ENCODE peak calls at places on chromosomes 16 and 17, in six cellular contexts. L is transverse colon, G is H1, B is GM23338, N is HCT116, E is GM12878. M is an unnamed sample. For H3K27me3, the result is how much of the 10 kb centered on the place peaks cover.

GRCh38 chr16:58500329-58501241 is 642 bp downstream of the NDRG4 start:
- DNase-seq in E (no peak), N (no peak), G (no peak), L (no peak), B (peak), M (no peak)

GRCh38 chr16:57976331-57976796 is 5.4 kb upstream of the CNGB1 start:
- DNase-seq in L (no peak), G (no peak), E (no peak), B (no peak), N (no peak), M (no peak)

GRCh38 chr17:15955793-15956541 is 11.0 kb downstream of the ADORA2B start:
- DNase-seq in E (no peak), G (no peak), N (no peak), B (peak), L (no peak), M (no peak)

GRCh38 chr16:79653337-79654000 is 52.9 kb upstream of the MAF start:
- DNase-seq in N (no peak), E (no peak), L (no peak), B (no peak), G (no peak), M (no peak)

GRCh38 chr17:63222655-63223054 is 223.5 kb downstream of the CYB561 start:
- DNase-seq in L (no peak), G (no peak), E (no peak), N (peak), B (peak), M (no peak)

GRCh38 chr16:85412911-85413520 is 200.1 kb upstream of the GSE1 start:
- DNase-seq in E (no peak), G (no peak), B (no peak), N (no peak), L (no peak), M (no peak)

GRCh38 chr17:39576187-39576586 is 31.5 kb downstream of the NEUROD2 start:
- DNase-seq in N (peak), G (no peak), E (no peak), B (peak), L (no peak), M (no peak)

GRCh38 chr17:62188713-62189112 is 123.6 kb upstream of the MED13 start:
- DNase-seq in G (no peak), E (no peak), L (peak), N (no peak), B (no peak), M (no peak)

GRCh38 chr16:57394444-57394843 is 10.1 kb upstream of the CCL17 start:
- DNase-seq in G (no peak), E (no peak), N (no peak), L (peak), B (no peak), M (peak)

GRCh38 chr16:85926370-85926769 is 27.4 kb downstream of the IRF8 start:
- DNase-seq in L (no peak), N (no peak), G (no peak), B (peak), E (no peak), M (no peak)

GRCh38 chr17:75703191-75703590 is 18.1 kb upstream of the ITGB4 start:
- DNase-seq in B (no peak), E (no peak), L (no peak), G (no peak), N (no peak), M (no peak)

GRCh38 chr16:2470603-2471015 is 488 bp upstream of the NTN3 start:
- DNase-seq in E (no peak), L (no peak), B (peak), N (no peak), G (no peak), M (no peak)

GRCh38 chr17:3888343-3889171 is 4.3 kb downstream of the CAMKK1 start:
- DNase-seq in B (peak), E (no peak), L (peak), G (no peak), N (peak), M (peak)
- TF ChIP-seq POLR2AphosphoS5 in B (peak), E (no peak), L (peak), G (peak), N (peak), M (peak)

GRCh38 chr16:21946889-21947635 is 6.1 kb upstream of the UQCRC2 start:
- DNase-seq in B (no peak), G (no peak), E (no peak), N (no peak), L (no peak), M (no peak)
- H3K27me3 ChIP-seq in B (under half), G (under half), E (under half), N (under half), L (under half), M (under half)

GRCh38 chr16:54366943-54367342 is 80.4 kb upstream of the IRX3 start:
- DNase-seq in B (no peak), N (no peak), L (no peak), G (no peak), E (no peak), M (no peak)
- TF ChIP-seq POLR2AphosphoS5 in B (no peak), N (no peak), L (no peak), G (no peak), E (no peak), M (no peak)

GRCh38 chr17:58148609-58149008 is 425 bp downstream of the OR4D1 start:
- DNase-seq in E (no peak), B (no peak), G (no peak), N (no peak), L (no peak), M (no peak)
- H3K27me3 ChIP-seq in E (under half), B (under half), G (under half), N (half or more), L (under half), M (under half)

DNA sequence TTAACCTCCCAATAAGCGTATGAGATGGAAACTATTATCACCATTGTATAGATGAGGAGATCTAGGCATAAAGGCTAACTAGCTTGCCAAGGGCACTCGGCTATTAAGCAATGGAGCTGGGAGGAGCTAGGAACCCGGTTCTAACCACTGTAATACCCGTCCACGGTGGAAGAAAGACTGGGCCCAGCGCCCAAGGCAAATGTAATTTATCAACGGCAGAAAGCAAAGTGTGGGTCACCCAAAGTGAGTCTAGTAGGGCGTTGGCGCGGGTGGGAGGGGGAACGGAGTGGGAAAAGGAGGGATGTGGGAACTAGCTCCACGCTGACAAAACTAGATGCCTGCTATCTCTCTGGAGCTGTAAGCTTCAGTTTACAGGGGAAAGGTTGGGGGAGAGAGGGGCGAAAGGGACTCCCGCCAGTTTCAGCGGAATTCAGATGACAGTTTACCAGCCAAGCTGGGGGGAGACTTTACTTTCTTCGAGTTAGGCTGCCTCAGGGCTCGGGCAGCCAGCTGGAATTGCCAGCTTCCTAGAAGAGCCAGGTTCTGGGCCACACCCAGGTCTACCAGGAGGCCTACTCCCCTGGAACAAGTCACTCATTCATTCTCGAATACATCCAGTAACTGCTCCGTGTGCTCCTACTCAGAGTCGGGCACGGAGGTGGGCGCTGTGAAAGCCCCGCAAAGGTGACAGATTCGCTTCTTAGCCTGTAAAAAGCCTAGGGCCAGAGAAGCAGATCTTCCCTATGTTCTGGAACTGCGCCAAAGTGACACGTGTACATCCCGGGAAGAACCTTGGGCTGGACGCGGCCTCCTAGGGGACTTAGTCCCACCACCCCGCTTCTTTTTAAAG is 837 bp downstream of the LRRC59 start:
- DNase-seq in B (peak), E (no peak), L (peak), G (no peak), N (no peak), M (peak)
- TF ChIP-seq POLR2AphosphoS5 in B (no peak), E (no peak), L (no peak), G (no peak), N (no peak), M (no peak)

GRCh38 chr17:79218175-79218824 is 143.7 kb downstream of the ENGASE start:
- DNase-seq in B (no peak), N (no peak), G (no peak), L (no peak), E (no peak), M (no peak)

GRCh38 chr17:79215631-79216030 is 141.0 kb downstream of the ENGASE start:
- DNase-seq in L (no peak), G (no peak), B (no peak), N (no peak), E (no peak), M (no peak)

GRCh38 chr17:79217473-79218135 is 143.0 kb downstream of the ENGASE start:
- DNase-seq in G (no peak), L (no peak), N (no peak), B (no peak), E (no peak), M (no peak)

GRCh38 chr17:79216391-79216790 is 141.8 kb downstream of the ENGASE start:
- DNase-seq in E (no peak), G (no peak), B (no peak), N (no peak), L (no peak), M (no peak)

GRCh38 chr17:79216826-79217225 is 142.2 kb downstream of the ENGASE start:
- DNase-seq in N (no peak), E (no peak), L (no peak), G (no peak), B (no peak), M (no peak)
- H3K27me3 ChIP-seq in N (under half), E (under half), L (half or more), G (under half), B (under half), M (under half)

M was measured in prostate gland.